ENCODE peak calls at places on chromosome 6, in nine cellular contexts. One of them, this sample, is unnamed.

GRCh38 chr6:107763959-107764358 is 60.2 kb downstream of the SCML4 start:
- DNase-seq in mucosa of descending colon: no peak
- DNase-seq in AG04449: peak
- DNase-seq in neuronal stem cell: no peak
- DNase-seq in heart right ventricle: no peak
- DNase-seq in foreskin fibroblast: peak
- DNase-seq in neural progenitor cell: no peak
- DNase-seq in OCI-LY7: no peak
- DNase-seq in CD8-positive, alpha-beta T cell: no peak
- DNase-seq in this sample: peak

GRCh38 chr6:150503586-150504339 is 95.9 kb upstream of the PLEKHG1 start:
- DNase-seq in neuronal stem cell: no peak
- DNase-seq in OCI-LY7: no peak
- DNase-seq in neural progenitor cell: no peak
- DNase-seq in foreskin fibroblast: no peak
- DNase-seq in mucosa of descending colon: no peak
- DNase-seq in heart right ventricle: no peak
- DNase-seq in AG04449: no peak
- DNase-seq in CD8-positive, alpha-beta T cell: no peak
- DNase-seq in this sample: no peak

GRCh38 chr6:161482517-161482903 is 208.6 kb upstream of the AGPAT4 start:
- DNase-seq in OCI-LY7: no peak
- DNase-seq in AG04449: no peak
- DNase-seq in neural progenitor cell: peak
- DNase-seq in heart right ventricle: no peak
- DNase-seq in neuronal stem cell: peak
- DNase-seq in mucosa of descending colon: no peak
- DNase-seq in foreskin fibroblast: peak
- DNase-seq in CD8-positive, alpha-beta T cell: no peak
- DNase-seq in this sample: no peak

GRCh38 chr6:135993321-135993720 is 141.8 kb downstream of the PDE7B start:
- DNase-seq in OCI-LY7: peak
- DNase-seq in AG04449: no peak
- DNase-seq in heart right ventricle: no peak
- DNase-seq in mucosa of descending colon: no peak
- DNase-seq in neuronal stem cell: no peak
- DNase-seq in neural progenitor cell: no peak
- DNase-seq in foreskin fibroblast: no peak
- DNase-seq in CD8-positive, alpha-beta T cell: no peak
- DNase-seq in this sample: no peak

GRCh38 chr6:38973178-38974057 is 75.2 kb upstream of the GLP1R start:
- DNase-seq in mucosa of descending colon: peak
- DNase-seq in AG04449: peak
- DNase-seq in neural progenitor cell: peak
- DNase-seq in heart right ventricle: no peak
- DNase-seq in neuronal stem cell: no peak
- DNase-seq in OCI-LY7: peak
- DNase-seq in foreskin fibroblast: peak
- DNase-seq in CD8-positive, alpha-beta T cell: no peak
- DNase-seq in this sample: peak

GRCh38 chr6:28137458-28138020 is 4.1 kb upstream of the ZKSCAN8 start:
- DNase-seq in neuronal stem cell: no peak
- DNase-seq in mucosa of descending colon: no peak
- DNase-seq in neural progenitor cell: no peak
- DNase-seq in AG04449: no peak
- DNase-seq in foreskin fibroblast: no peak
- DNase-seq in OCI-LY7: peak
- DNase-seq in heart right ventricle: no peak
- DNase-seq in CD8-positive, alpha-beta T cell: peak
- DNase-seq in this sample: no peak

GRCh38 chr6:108838101-108838717 is 10.0 kb upstream of the ARMC2 start:
- DNase-seq in foreskin fibroblast: no peak
- DNase-seq in OCI-LY7: no peak
- DNase-seq in heart right ventricle: no peak
- DNase-seq in mucosa of descending colon: no peak
- DNase-seq in AG04449: no peak
- DNase-seq in neuronal stem cell: peak
- DNase-seq in neural progenitor cell: peak
- DNase-seq in CD8-positive, alpha-beta T cell: no peak
- DNase-seq in this sample: no peak

GRCh38 chr6:41571066-41571780 is 25.0 kb downstream of the FOXP4 start:
- DNase-seq in mucosa of descending colon: no peak
- DNase-seq in AG04449: no peak
- DNase-seq in heart right ventricle: no peak
- DNase-seq in foreskin fibroblast: no peak
- DNase-seq in neuronal stem cell: no peak
- DNase-seq in neural progenitor cell: no peak
- DNase-seq in CD8-positive, alpha-beta T cell: no peak
- DNase-seq in OCI-LY7: no peak
- DNase-seq in this sample: no peak

GRCh38 chr6:21305827-21306469 is 287.6 kb upstream of the SOX4 start:
- DNase-seq in OCI-LY7: no peak
- DNase-seq in neuronal stem cell: no peak
- DNase-seq in AG04449: peak
- DNase-seq in foreskin fibroblast: peak
- DNase-seq in heart right ventricle: no peak
- DNase-seq in CD8-positive, alpha-beta T cell: no peak
- DNase-seq in neural progenitor cell: no peak
- DNase-seq in mucosa of descending colon: no peak
- DNase-seq in this sample: peak

GRCh38 chr6:155418017-155418749 is 37.5 kb downstream of the NOX3 start:
- DNase-seq in heart right ventricle: no peak
- DNase-seq in AG04449: peak
- DNase-seq in mucosa of descending colon: peak
- DNase-seq in foreskin fibroblast: peak
- DNase-seq in neuronal stem cell: no peak
- DNase-seq in OCI-LY7: peak
- DNase-seq in neural progenitor cell: peak
- DNase-seq in CD8-positive, alpha-beta T cell: peak
- DNase-seq in this sample: peak

GRCh38 chr6:36848658-36849441 is 9.6 kb upstream of the CPNE5 start:
- DNase-seq in mucosa of descending colon: peak
- DNase-seq in neural progenitor cell: peak
- DNase-seq in AG04449: no peak
- DNase-seq in OCI-LY7: no peak
- DNase-seq in heart right ventricle: peak
- DNase-seq in CD8-positive, alpha-beta T cell: no peak
- DNase-seq in foreskin fibroblast: no peak
- DNase-seq in neuronal stem cell: peak
- DNase-seq in this sample: no peak

GRCh38 chr6:167799033-167799933 is 27.4 kb upstream of the AFDN start:
- DNase-seq in CD8-positive, alpha-beta T cell: no peak
- DNase-seq in mucosa of descending colon: no peak
- DNase-seq in heart right ventricle: no peak
- DNase-seq in neuronal stem cell: no peak
- DNase-seq in OCI-LY7: no peak
- DNase-seq in neural progenitor cell: no peak
- DNase-seq in foreskin fibroblast: no peak
- DNase-seq in AG04449: no peak
- DNase-seq in this sample: no peak

GRCh38 chr6:125014157-125014957 is 52.1 kb downstream of the RNF217 start:
- DNase-seq in neuronal stem cell: no peak
- DNase-seq in neural progenitor cell: no peak
- DNase-seq in CD8-positive, alpha-beta T cell: no peak
- DNase-seq in OCI-LY7: peak
- DNase-seq in foreskin fibroblast: peak
- DNase-seq in AG04449: peak
- DNase-seq in mucosa of descending colon: no peak
- DNase-seq in heart right ventricle: no peak
- DNase-seq in this sample: peak

GRCh38 chr6:71621918-71622519 is 264.3 kb upstream of the RIMS1 start:
- DNase-seq in foreskin fibroblast: no peak
- DNase-seq in neural progenitor cell: peak
- DNase-seq in neuronal stem cell: no peak
- DNase-seq in OCI-LY7: peak
- DNase-seq in heart right ventricle: no peak
- DNase-seq in CD8-positive, alpha-beta T cell: no peak
- DNase-seq in AG04449: no peak
- DNase-seq in mucosa of descending colon: no peak
- DNase-seq in this sample: no peak

GRCh38 chr6:75376347-75377024 is 91.9 kb upstream of the TMEM30A start:
- DNase-seq in foreskin fibroblast: no peak
- DNase-seq in neuronal stem cell: no peak
- DNase-seq in CD8-positive, alpha-beta T cell: no peak
- DNase-seq in OCI-LY7: no peak
- DNase-seq in neural progenitor cell: no peak
- DNase-seq in AG04449: no peak
- DNase-seq in heart right ventricle: no peak
- DNase-seq in mucosa of descending colon: no peak
- DNase-seq in this sample: no peak

GRCh38 chr6:52161689-52162438 is 24.3 kb upstream of the IL17A start:
- DNase-seq in CD8-positive, alpha-beta T cell: no peak
- DNase-seq in mucosa of descending colon: no peak
- DNase-seq in foreskin fibroblast: no peak
- DNase-seq in neuronal stem cell: no peak
- DNase-seq in AG04449: no peak
- DNase-seq in heart right ventricle: no peak
- DNase-seq in neural progenitor cell: no peak
- DNase-seq in OCI-LY7: no peak
- DNase-seq in this sample: no peak

GRCh38 chr6:142653710-142654274 is 291.2 kb downstream of the HIVEP2 start:
- DNase-seq in heart right ventricle: no peak
- DNase-seq in foreskin fibroblast: no peak
- DNase-seq in AG04449: no peak
- DNase-seq in CD8-positive, alpha-beta T cell: no peak
- DNase-seq in OCI-LY7: no peak
- DNase-seq in neural progenitor cell: no peak
- DNase-seq in mucosa of descending colon: no peak
- DNase-seq in neuronal stem cell: no peak
- DNase-seq in this sample: no peak

GRCh38 chr6:34486106-34486740 is 20.3 kb downstream of the PACSIN1 start:
- DNase-seq in mucosa of descending colon: no peak
- DNase-seq in neural progenitor cell: no peak
- DNase-seq in neuronal stem cell: no peak
- DNase-seq in foreskin fibroblast: no peak
- DNase-seq in heart right ventricle: no peak
- DNase-seq in CD8-positive, alpha-beta T cell: peak
- DNase-seq in OCI-LY7: peak
- DNase-seq in AG04449: no peak
- DNase-seq in this sample: no peak

DNA sequence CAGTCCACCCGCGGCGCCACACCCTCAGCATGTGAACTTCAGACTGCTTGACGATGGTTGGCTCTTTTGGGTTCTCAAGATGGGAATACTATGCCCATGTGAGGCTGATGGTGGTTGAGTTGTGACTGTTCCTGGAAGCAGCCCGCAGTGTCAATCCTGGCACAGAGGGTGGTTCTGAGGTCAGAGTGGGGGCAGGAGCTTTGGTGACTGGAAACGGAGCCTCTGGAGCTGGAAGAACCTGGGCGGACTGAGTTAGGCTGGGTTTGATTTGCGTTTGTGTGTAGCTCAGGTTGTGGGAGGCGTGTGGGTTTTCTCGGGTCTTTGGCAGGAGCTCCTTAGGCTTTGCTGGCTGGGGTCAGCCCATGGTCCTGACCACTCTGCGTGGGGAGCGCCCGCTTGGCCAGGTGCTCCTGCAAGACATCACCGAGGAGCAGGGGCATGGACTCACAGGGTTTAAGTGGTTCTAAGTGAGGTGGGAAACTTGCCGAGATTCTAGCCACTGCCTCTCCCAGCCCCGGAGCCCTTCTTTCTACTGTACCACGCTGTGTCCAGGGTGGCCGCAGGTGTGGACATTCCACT is 37.3 kb upstream of the SLC22A1 start:
- DNase-seq in neuronal stem cell: no peak
- DNase-seq in AG04449: no peak
- DNase-seq in heart right ventricle: no peak
- DNase-seq in neural progenitor cell: no peak
- DNase-seq in CD8-positive, alpha-beta T cell: no peak
- DNase-seq in mucosa of descending colon: no peak
- DNase-seq in foreskin fibroblast: no peak
- DNase-seq in OCI-LY7: no peak
- DNase-seq in this sample: no peak
- H3K4me3 ChIP-seq in neuronal stem cell: no peak
- H3K4me3 ChIP-seq in AG04449: no peak
- H3K4me3 ChIP-seq in heart right ventricle: no peak
- H3K4me3 ChIP-seq in neural progenitor cell: no peak
- H3K4me3 ChIP-seq in CD8-positive, alpha-beta T cell: no peak
- H3K4me3 ChIP-seq in mucosa of descending colon: no peak
- H3K4me3 ChIP-seq in foreskin fibroblast: no peak
- H3K4me3 ChIP-seq in OCI-LY7: no peak
- H3K4me3 ChIP-seq in this sample: no peak

DNA sequence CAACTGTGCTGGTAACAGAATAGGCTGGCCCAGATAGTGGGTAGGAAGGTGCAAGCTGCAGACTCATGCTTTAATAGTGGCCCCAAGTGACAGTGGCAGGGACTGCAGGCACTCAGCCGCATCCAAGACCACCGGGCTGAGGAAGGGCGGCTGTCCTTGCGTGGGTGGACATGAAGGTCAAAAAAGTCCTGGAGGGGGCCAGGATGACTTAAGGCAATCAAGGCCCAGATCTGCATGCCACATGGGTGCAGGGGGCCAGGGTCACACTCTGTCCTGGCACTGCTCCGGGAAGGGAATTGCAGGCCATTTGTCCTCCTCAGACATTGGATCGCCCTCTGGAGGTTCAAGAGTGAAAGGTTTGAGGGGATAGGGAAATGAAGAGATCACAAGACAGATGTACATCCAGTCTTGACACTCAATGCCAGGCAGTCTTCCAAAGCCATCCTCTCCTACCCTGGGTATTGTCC is 10.4 kb upstream of the VNN2 start:
- DNase-seq in heart right ventricle: peak
- DNase-seq in CD8-positive, alpha-beta T cell: no peak
- DNase-seq in mucosa of descending colon: peak
- DNase-seq in neural progenitor cell: peak
- DNase-seq in neuronal stem cell: peak
- DNase-seq in AG04449: no peak
- DNase-seq in OCI-LY7: peak
- DNase-seq in foreskin fibroblast: no peak
- DNase-seq in this sample: no peak
- H3K4me3 ChIP-seq in heart right ventricle: no peak
- H3K4me3 ChIP-seq in CD8-positive, alpha-beta T cell: no peak
- H3K4me3 ChIP-seq in mucosa of descending colon: no peak
- H3K4me3 ChIP-seq in neural progenitor cell: peak
- H3K4me3 ChIP-seq in neuronal stem cell: peak
- H3K4me3 ChIP-seq in AG04449: no peak
- H3K4me3 ChIP-seq in OCI-LY7: peak
- H3K4me3 ChIP-seq in foreskin fibroblast: no peak
- H3K4me3 ChIP-seq in this sample: no peak

DNA sequence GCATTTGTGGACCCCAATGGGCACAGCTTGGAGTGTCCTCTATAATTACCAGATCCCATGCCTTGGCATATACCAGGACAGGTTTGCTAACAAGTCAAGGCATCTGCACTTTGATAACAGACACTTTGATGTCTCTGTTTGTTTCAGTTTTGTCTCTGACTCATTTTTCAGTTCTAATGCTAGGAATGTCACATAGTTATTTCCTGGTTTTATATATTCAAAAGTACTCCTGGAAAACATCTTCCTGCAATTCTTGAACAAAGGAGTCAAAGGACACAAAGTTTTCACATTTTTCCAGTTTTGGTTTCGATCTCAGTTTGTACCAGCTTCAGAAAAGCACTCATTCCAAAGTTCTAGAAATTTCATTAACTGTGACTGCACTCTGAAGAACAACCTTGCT is 188.1 kb downstream of the FOXC1 start:
- DNase-seq in foreskin fibroblast: no peak
- DNase-seq in heart right ventricle: no peak
- DNase-seq in mucosa of descending colon: no peak
- DNase-seq in CD8-positive, alpha-beta T cell: no peak
- DNase-seq in OCI-LY7: no peak
- DNase-seq in neural progenitor cell: no peak
- DNase-seq in neuronal stem cell: no peak
- DNase-seq in AG04449: no peak
- DNase-seq in this sample: no peak
- H3K4me3 ChIP-seq in foreskin fibroblast: no peak
- H3K4me3 ChIP-seq in heart right ventricle: no peak
- H3K4me3 ChIP-seq in mucosa of descending colon: no peak
- H3K4me3 ChIP-seq in CD8-positive, alpha-beta T cell: no peak
- H3K4me3 ChIP-seq in OCI-LY7: no peak
- H3K4me3 ChIP-seq in neural progenitor cell: no peak
- H3K4me3 ChIP-seq in neuronal stem cell: no peak
- H3K4me3 ChIP-seq in AG04449: no peak
- H3K4me3 ChIP-seq in this sample: no peak

GRCh38 chr6:110880651-110881050 is 6.1 kb downstream of the AMD1 start:
- DNase-seq in CD8-positive, alpha-beta T cell: no peak
- DNase-seq in neuronal stem cell: no peak
- DNase-seq in foreskin fibroblast: no peak
- DNase-seq in neural progenitor cell: no peak
- DNase-seq in mucosa of descending colon: no peak
- DNase-seq in heart right ventricle: no peak
- DNase-seq in OCI-LY7: no peak
- DNase-seq in AG04449: no peak
- DNase-seq in this sample: no peak
- H3K4me3 ChIP-seq in CD8-positive, alpha-beta T cell: no peak
- H3K4me3 ChIP-seq in neuronal stem cell: no peak
- H3K4me3 ChIP-seq in foreskin fibroblast: no peak
- H3K4me3 ChIP-seq in neural progenitor cell: no peak
- H3K4me3 ChIP-seq in mucosa of descending colon: no peak
- H3K4me3 ChIP-seq in heart right ventricle: no peak
- H3K4me3 ChIP-seq in OCI-LY7: peak
- H3K4me3 ChIP-seq in AG04449: no peak
- H3K4me3 ChIP-seq in this sample: no peak